ENCODE peak calls at places on chromosomes 11 and 22, in ten cellular contexts. R is hypothalamus; C is endothelial cell of umbilical vein; S is stimulated activated CD4-positive, alpha-beta T cell treated with anti-CD3 and anti-CD28 coated beads, Interleukin-2, amount 100 ng/mL, for 48 hours; B is HFFc6; O is uterus; A is CD14-positive monocyte; H is activated gamma-delta T cell treated with anti-CD3 and anti-CD28 coated beads, Interleukin-2, amount 50 U/mL, for 16 hours; E is RWPE1; M is posterior cingulate gyrus. U is an unnamed sample.

GRCh38 chr11:26777276-26777939 is 55.5 kb upstream of the SLC5A12 start:
- DNase-seq in C (no peak), B (no peak), R (no peak), O (no peak), S (no peak), H (no peak), E (no peak), A (no peak), M (no peak), U (no peak)

GRCh38 chr22:23404689-23405365 is 175.3 kb downstream of the IGLL1 start:
- DNase-seq in E (no peak), A (no peak), O (no peak), B (peak; percentile 13), R (no peak), S (no peak), C (peak; percentile 11), M (no peak), H (no peak), U (no peak)

GRCh38 chr11:118418770-118419169 is 17.4 kb downstream of the ATP5MG start:
- DNase-seq in C (no peak), A (no peak), H (no peak), M (no peak), B (no peak), S (no peak), O (no peak), E (no peak), R (no peak), U (no peak)

GRCh38 chr11:128502736-128503135 is 84.6 kb downstream of the ETS1 start:
- DNase-seq in A (no peak), O (no peak), R (no peak), H (no peak), C (peak; percentile 80), S (no peak), E (peak; percentile 35), M (no peak), B (peak; percentile 94), U (no peak)

GRCh38 chr22:30884211-30885000 is 84.2 kb downstream of the MORC2 start:
- DNase-seq in E (no peak), M (no peak), O (no peak), S (no peak), H (no peak), C (no peak), A (no peak), B (no peak), R (no peak), U (no peak)

GRCh38 chr11:72338741-72339140 is 94.8 kb upstream of the PHOX2A start:
- DNase-seq in H (no peak), O (no peak), M (no peak), C (no peak), A (no peak), B (peak; percentile 68), S (no peak), E (no peak), R (no peak), U (peak; percentile 51)

GRCh38 chr11:118117790-118118601 is 31.2 kb upstream of the SMIM35 start:
- DNase-seq in C (no peak), B (no peak), S (no peak), H (peak; percentile 10), R (no peak), E (no peak), A (no peak), M (no peak), O (no peak), U (no peak)

GRCh38 chr11:108965602-108966001 is 300.7 kb downstream of the DDX10 start:
- DNase-seq in E (no peak), R (no peak), O (no peak), H (no peak), S (no peak), B (peak; percentile 79), M (no peak), C (no peak), A (peak; percentile 63), U (no peak)

GRCh38 chr11:2088284-2088683 is 50.9 kb downstream of the IGF2 start:
- DNase-seq in C (no peak), O (no peak), H (no peak), A (no peak), S (no peak), E (no peak), M (no peak), R (no peak), B (no peak), U (no peak)

GRCh38 chr11:74449369-74449931 is 17.9 kb downstream of the KCNE3 start:
- DNase-seq in O (peak; percentile 73), E (peak; percentile 50), M (peak; percentile 12), C (peak; percentile 86), B (peak; percentile 85), R (no peak), H (no peak), A (no peak), S (peak; percentile 23), U (peak; percentile 69)

GRCh38 chr11:65891180-65892136 is 985 bp downstream of the CCDC85B start:
- DNase-seq in S (no peak), H (no peak), R (no peak), A (no peak), E (no peak), O (peak; percentile 59), B (peak; percentile 42), M (no peak), C (peak; percentile 89), U (peak; percentile 58)

GRCh38 chr11:244376-244775 is 7.6 kb downstream of the PSMD13 start:
- DNase-seq in H (no peak), M (no peak), S (no peak), O (no peak), C (no peak), B (no peak), E (no peak), A (no peak), R (no peak), U (no peak)

GRCh38 chr11:118607401-118608267 is at the start of gene PHLDB1:
- DNase-seq in M (peak; percentile 71), C (peak; percentile 70), R (peak; percentile 40), O (peak; percentile 77), E (peak; percentile 71), S (peak; percentile 25), B (peak; percentile 69), A (no peak), H (no peak), U (peak; percentile 66)

GRCh38 chr11:12248330-12248729 is 129.0 kb upstream of the PARVA start:
- DNase-seq in R (peak; percentile 10), B (no peak), E (no peak), A (no peak), H (no peak), S (no peak), O (peak; percentile 69), M (peak; percentile 59), C (peak; percentile 67), U (no peak)

GRCh38 chr22:38901111-38901641 is 29.2 kb upstream of the CBX6 start:
- DNase-seq in A (no peak), M (no peak), O (no peak), C (no peak), E (no peak), H (no peak), S (no peak), B (no peak), R (no peak), U (no peak)

GRCh38 chr11:91955206-91955605 is 269.4 kb upstream of the FAT3 start:
- DNase-seq in R (no peak), H (no peak), B (no peak), A (no peak), E (no peak), O (no peak), S (no peak), M (no peak), C (no peak), U (no peak)

GRCh38 chr22:43136255-43136654 is 6.9 kb downstream of the MCAT start:
- DNase-seq in C (peak; percentile 56), M (no peak), R (no peak), B (no peak), O (no peak), S (no peak), H (no peak), E (no peak), A (no peak), U (no peak)

GRCh38 chr22:22720201-22720723 is 75.8 kb downstream of the GGTLC2 start:
- DNase-seq in R (no peak), M (no peak), C (peak; percentile 69), S (peak; percentile 25), A (peak; percentile 61), H (peak; percentile 40), E (no peak), B (peak; percentile 11), O (no peak), U (no peak)

GRCh38 chr22:40932396-40932795 is 18.8 kb upstream of the RBX1 start:
- DNase-seq in A (no peak), B (no peak), M (no peak), S (no peak), C (no peak), R (no peak), E (no peak), O (no peak), H (no peak), U (no peak)

GRCh38 chr11:69910519-69911309 is 91.5 kb upstream of the FGF3 start:
- DNase-seq in C (no peak), R (no peak), E (no peak), O (no peak), M (no peak), H (no peak), S (no peak), B (no peak), A (peak; percentile 26), U (no peak)

GRCh38 chr11:23112987-23113886 is 253.0 kb upstream of the CCDC179 start:
- DNase-seq in R (no peak), E (peak; percentile 44), O (no peak), H (no peak), B (peak; percentile 37), M (no peak), S (no peak), C (peak; percentile 73), A (no peak), U (peak; percentile 55)

GRCh38 chr11:67268036-67268683 is 1.9 kb downstream of the GRK2 start:
- DNase-seq in S (peak; percentile 59), R (no peak), M (no peak), H (no peak), B (no peak), E (no peak), A (peak; percentile 78), C (no peak), O (peak; percentile 17), U (no peak)

GRCh38 chr11:66082936-66083698 is 13.0 kb downstream of the PACS1 start:
- DNase-seq in M (no peak), A (no peak), B (no peak), S (no peak), C (peak; percentile 81), H (no peak), O (no peak), E (no peak), R (no peak), U (peak; percentile 60)

GRCh38 chr11:82722236-82722635 is 11.4 kb downstream of the FAM181B start:
- DNase-seq in M (no peak), O (no peak), B (peak; percentile 43), E (no peak), R (no peak), H (no peak), S (no peak), A (no peak), C (no peak), U (no peak)

GRCh38 chr11:1654388-1655167 is 25.0 kb downstream of the KRTAP5-5 start:
- DNase-seq in M (no peak), R (no peak), C (peak; percentile 47), H (no peak), S (no peak), E (no peak), O (no peak), A (no peak), B (no peak), U (no peak)

GRCh38 chr22:43827926-43828710 is 16.0 kb upstream of the EFCAB6 start:
- DNase-seq in H (no peak), E (no peak), O (no peak), B (no peak), C (no peak), S (no peak), R (no peak), M (no peak), A (peak; percentile 10), U (no peak)